ENCODE peak calls at places on chromosomes 2 and 18, in eight cellular contexts. Z, E, T, Y, G, N, M and F are unnamed samples.
A peak's percentile ranks its signal among the peaks of the same experiment; 100 is the strongest.

GRCh38 chr2:239157766-239158165 is 243.1 kb downstream of the HDAC4 start:
- DNase-seq in G (peak; percentile 78), E (no peak), Z (no peak), N (peak; percentile 86), T (no peak), Y (peak; percentile 57), M (peak; percentile 48), F (no peak)

GRCh38 chr2:80930777-80931176 is 626.2 kb upstream of the LRRTM1 start:
- DNase-seq in G (no peak), T (no peak), Y (no peak), M (no peak), E (no peak), N (no peak), Z (no peak), F (no peak)

GRCh38 chr2:74893332-74893731 is 59.4 kb downstream of the HK2 start:
- DNase-seq in Z (peak; percentile 87), Y (no peak), G (no peak), N (no peak), T (no peak), E (peak; percentile 62), M (no peak), F (no peak)

GRCh38 chr18:23307567-23308295 is 145.4 kb upstream of the RIOK3 start:
- DNase-seq in T (no peak), N (peak; percentile 65), Y (no peak), G (no peak), E (no peak), Z (peak; percentile 80), M (no peak), F (no peak)

GRCh38 chr18:23115683-23116096 is 19.6 kb upstream of the CABLES1 start:
- DNase-seq in G (no peak), Z (peak; percentile 99), Y (no peak), M (peak; percentile 81), T (no peak), N (no peak), E (peak; percentile 97), F (no peak)

GRCh38 chr2:106561356-106561755 is 74.2 kb downstream of the CD8B2 start:
- DNase-seq in E (no peak), M (no peak), Y (no peak), Z (no peak), T (no peak), G (no peak), N (no peak), F (no peak)

GRCh38 chr2:176405477-176405876 is 136.2 kb downstream of the MTX2 start:
- DNase-seq in T (no peak), N (no peak), M (no peak), E (no peak), Z (no peak), Y (no peak), G (no peak), F (no peak)

GRCh38 chr2:69902213-69902922 is 8.6 kb downstream of the SNRNP27 start:
- DNase-seq in M (no peak), E (no peak), Z (no peak), N (no peak), T (peak; percentile 40), G (peak; percentile 74), Y (no peak), F (no peak)

GRCh38 chr2:122029456-122029855 is 274.0 kb downstream of the TSN start:
- DNase-seq in N (no peak), Z (no peak), T (no peak), Y (no peak), M (no peak), G (no peak), E (no peak), F (no peak)

GRCh38 chr2:160007111-160007510 is 55.3 kb downstream of the PLA2R1 start:
- DNase-seq in T (no peak), Y (no peak), Z (no peak), G (no peak), N (no peak), E (no peak), M (no peak), F (no peak)

GRCh38 chr2:203623616-203624015 is 82.8 kb upstream of the CD28 start:
- DNase-seq in G (no peak), M (no peak), T (no peak), E (no peak), Y (no peak), Z (peak; percentile 45), N (no peak), F (no peak)

GRCh38 chr2:1988049-1988448 is 243.7 kb upstream of the PXDN start:
- DNase-seq in T (no peak), E (no peak), Z (no peak), G (no peak), N (peak; percentile 51), M (no peak), Y (no peak), F (no peak)

GRCh38 chr2:31937741-31938140 is 73.1 kb downstream of the MEMO1 start:
- DNase-seq in E (no peak), M (no peak), N (no peak), Z (peak; percentile 39), G (no peak), T (no peak), Y (no peak), F (no peak)

GRCh38 chr2:65566617-65567016 is 134.2 kb upstream of the SPRED2 start:
- DNase-seq in N (no peak), Y (no peak), E (peak; percentile 21), T (no peak), M (no peak), Z (no peak), G (no peak), F (no peak)

GRCh38 chr2:12534646-12535263 is 182.0 kb upstream of the TRIB2 start:
- DNase-seq in G (no peak), Y (no peak), E (peak; percentile 95), M (peak; percentile 30), Z (peak; percentile 97), N (no peak), T (no peak), F (no peak)

GRCh38 chr2:206535587-206535986 is 92.3 kb downstream of the ADAM23 start:
- DNase-seq in G (no peak), Z (no peak), Y (no peak), E (no peak), T (no peak), M (no peak), N (no peak), F (no peak)

GRCh38 chr2:206543073-206543472 is 99.2 kb upstream of the FAM237A start:
- DNase-seq in Y (no peak), Z (no peak), N (no peak), G (no peak), T (no peak), E (no peak), M (no peak), F (no peak)

DNA sequence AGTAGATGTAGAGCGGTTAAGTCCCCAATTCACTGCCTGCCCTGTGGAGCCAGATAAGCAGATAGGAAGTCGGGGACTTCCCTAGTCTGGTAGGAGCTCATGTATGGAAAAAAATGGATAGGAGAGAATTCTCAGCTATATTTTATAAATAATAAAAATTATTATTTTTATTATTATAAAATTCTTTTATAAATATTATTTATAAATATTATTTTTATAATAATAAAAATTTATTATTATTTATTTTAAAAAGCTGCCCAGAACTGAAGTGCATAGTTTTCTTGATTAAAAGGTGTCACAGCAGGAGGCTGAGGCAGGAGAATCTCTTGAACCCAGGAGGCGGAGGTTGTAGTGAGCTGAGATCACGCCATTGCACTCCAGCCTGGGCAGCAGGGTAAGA is 97.4 kb downstream of the ADAM23 start:
- DNase-seq in Y (no peak), E (no peak), T (no peak), Z (no peak), M (no peak), N (no peak), G (no peak), F (no peak)
- H3K27me3 ChIP-seq in Y (no peaks in the 10 kb centered on the region), E (no peaks in the 10 kb centered on the region), T (no peaks in the 10 kb centered on the region), Z (no peaks in the 10 kb centered on the region), M (no peaks in the 10 kb centered on the region), N (no peaks in the 10 kb centered on the region), G (no peaks in the 10 kb centered on the region), F (no peaks in the 10 kb centered on the region)

GRCh38 chr2:145411493-145411892 is 891.6 kb upstream of the ZEB2 start:
- DNase-seq in N (no peak), T (no peak), E (no peak), M (no peak), Y (no peak), G (no peak), Z (no peak), F (no peak)
- H3K9me3 ChIP-seq in N (no peaks in the 10 kb centered on the region), T (no peaks in the 10 kb centered on the region), E (peaks cover 6% of the 10 kb centered on the region), M (no peaks in the 10 kb centered on the region), Y (peaks cover 2% of the 10 kb centered on the region), G (no peaks in the 10 kb centered on the region), Z (no peaks in the 10 kb centered on the region), F (no peaks in the 10 kb centered on the region)

GRCh38 chr2:3956344-3956743 is 253.0 kb downstream of the DCDC2C start:
- DNase-seq in Y (no peak), E (no peak), G (no peak), Z (no peak), N (no peak), M (no peak), T (no peak), F (no peak)

GRCh38 chr2:3958465-3958864 is 255.1 kb downstream of the DCDC2C start:
- DNase-seq in T (no peak), Z (no peak), M (no peak), E (no peak), N (no peak), G (no peak), Y (no peak), F (no peak)

GRCh38 chr2:3958969-3959368 is 255.6 kb downstream of the DCDC2C start:
- DNase-seq in G (no peak), Z (no peak), Y (no peak), N (no peak), T (no peak), M (no peak), E (no peak), F (no peak)

GRCh38 chr2:3959372-3959771 is 256.0 kb downstream of the DCDC2C start:
- DNase-seq in N (no peak), G (no peak), M (peak; percentile 61), Y (no peak), T (no peak), E (peak; percentile 56), Z (peak; percentile 57), F (no peak)

DNA sequence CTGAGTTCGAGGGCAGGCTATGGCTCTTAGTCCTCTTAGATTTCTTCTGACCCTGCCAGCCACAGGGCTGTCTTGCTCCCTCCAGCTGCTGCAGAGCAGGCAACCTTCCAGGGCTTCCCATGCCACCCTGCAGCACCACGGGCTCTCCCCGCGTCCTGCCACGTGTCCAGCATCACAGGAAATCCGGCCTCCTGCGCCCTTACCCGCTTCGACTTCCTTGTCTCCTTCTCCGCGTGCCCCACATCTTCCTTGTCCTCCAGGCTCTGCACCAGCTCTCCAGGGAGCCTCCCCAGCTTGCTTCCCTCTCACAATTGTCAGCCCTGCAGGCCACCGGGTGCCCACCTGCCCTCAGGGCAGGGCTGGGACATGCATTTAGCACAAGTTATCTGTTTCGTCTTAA is 253.5 kb downstream of the DCDC2C start:
- DNase-seq in Y (no peak), T (no peak), E (no peak), Z (no peak), N (peak; percentile 56), M (no peak), G (no peak), F (no peak)
- H3K4me1 ChIP-seq in Y (no peaks in the 10 kb centered on the region), T (no peaks in the 10 kb centered on the region), E (no peaks in the 10 kb centered on the region), Z (no peaks in the 10 kb centered on the region), N (no peaks in the 10 kb centered on the region), M (no peaks in the 10 kb centered on the region), G (no peaks in the 10 kb centered on the region), F (no peaks in the 10 kb centered on the region)

DNA sequence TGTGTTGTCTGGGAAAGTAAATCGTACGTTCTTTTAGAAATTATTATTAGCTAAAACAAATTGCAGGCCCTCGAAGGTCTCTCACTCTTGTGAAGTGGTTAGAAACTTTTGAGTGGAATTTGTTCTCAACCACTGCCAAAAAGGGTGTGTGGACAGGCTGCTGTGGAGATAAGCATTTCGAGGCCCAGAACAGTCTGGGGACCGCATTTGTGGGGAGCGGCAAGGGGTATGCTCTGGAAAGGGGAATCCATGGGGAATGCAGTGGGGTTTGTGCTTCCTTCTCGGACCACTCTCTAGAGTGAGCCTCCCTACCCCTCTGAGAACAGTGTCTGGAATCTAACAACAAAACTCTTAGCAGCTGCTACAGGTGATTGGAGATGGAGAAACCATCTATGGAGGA is 1.7 kb downstream of the NRP2 start:
- DNase-seq in Z (no peak), T (no peak), E (no peak), N (no peak), Y (no peak), G (no peak), M (no peak), F (no peak)
- H3K27me3 ChIP-seq in Z (no peaks in the 10 kb centered on the region), T (no peaks in the 10 kb centered on the region), E (no peaks in the 10 kb centered on the region), N (no peaks in the 10 kb centered on the region), Y (no peaks in the 10 kb centered on the region), G (no peaks in the 10 kb centered on the region), M (no peaks in the 10 kb centered on the region), F (peaks cover 36% of the 10 kb centered on the region)